ENCODE peak calls at places on chromosomes 6 and 20, in seven cellular contexts. C is colonic mucosa, D is left ventricle myocardium inferior, A is fibroblast of lung, S is heart left ventricle, E is A549, V is neural progenitor cell. K is an unnamed sample.

GRCh38 chr6:11702796-11703130 is 75.8 kb downstream of the ADTRP start:
- DNase-seq in C (peak), E (peak), S (no peak), A (no peak), D (no peak), V (no peak), K (no peak)

GRCh38 chr6:31639043-31639442 is 13.4 kb downstream of the BAG6 start:
- DNase-seq in D (no peak), V (no peak), S (no peak), E (no peak), A (no peak), C (no peak), K (no peak)

GRCh38 chr6:72894091-72894490 is 272.2 kb downstream of the KCNQ5 start:
- DNase-seq in D (no peak), A (peak), S (no peak), V (no peak), C (no peak), E (no peak), K (no peak)

GRCh38 chr6:56297022-56297995 is 49.9 kb upstream of the COL21A1 start:
- DNase-seq in E (no peak), D (no peak), C (no peak), A (peak), V (no peak), S (no peak), K (peak)

GRCh38 chr20:34458631-34459030 is 57.6 kb upstream of the DYNLRB1 start:
- DNase-seq in A (peak), S (no peak), C (no peak), V (no peak), E (no peak), D (no peak), K (peak)

GRCh38 chr20:63553933-63554290 is at the start of gene FNDC11:
- DNase-seq in S (peak), A (no peak), C (no peak), D (no peak), E (no peak), V (peak), K (no peak)

GRCh38 chr6:137491478-137491877 is 2.7 kb downstream of the OLIG3 start:
- DNase-seq in S (no peak), A (no peak), V (peak), D (no peak), C (no peak), E (no peak), K (no peak)

GRCh38 chr20:11867286-11867921 is 50.3 kb upstream of the BTBD3 start:
- DNase-seq in D (no peak), C (no peak), S (no peak), A (peak), V (no peak), E (no peak), K (peak)

GRCh38 chr20:20780127-20780822 is 67.8 kb upstream of the RALGAPA2 start:
- DNase-seq in E (peak), V (no peak), A (no peak), D (peak), C (peak), S (peak), K (peak)

GRCh38 chr6:68235192-68235812 is 399.8 kb upstream of the ADGRB3 start:
- DNase-seq in S (no peak), C (no peak), E (no peak), V (no peak), D (no peak), A (peak), K (peak)

GRCh38 chr6:43907789-43908472 is 137.9 kb downstream of the VEGFA start:
- DNase-seq in E (no peak), D (peak), S (peak), C (no peak), V (no peak), A (no peak), K (no peak)

GRCh38 chr6:34560366-34561226 is 4.5 kb upstream of the SPDEF start:
- DNase-seq in E (no peak), D (peak), C (no peak), S (no peak), V (no peak), A (peak), K (peak)

GRCh38 chr6:113857565-113858066 is 471 bp downstream of the MARCKS start:
- DNase-seq in D (peak), V (peak), E (peak), A (no peak), S (peak), C (no peak), K (peak)

GRCh38 chr20:33062750-33063149 is 9.0 kb downstream of the BPIFB3 start:
- DNase-seq in C (no peak), V (no peak), A (no peak), S (no peak), D (no peak), E (no peak), K (no peak)

GRCh38 chr20:5971203-5971602 is 20.8 kb downstream of the MCM8 start:
- DNase-seq in C (no peak), E (no peak), D (no peak), V (no peak), A (no peak), S (no peak), K (no peak)

GRCh38 chr20:44406572-44407100 is 51.1 kb downstream of the HNF4A start:
- DNase-seq in A (no peak), V (no peak), C (peak), E (no peak), D (no peak), S (no peak), K (no peak)

GRCh38 chr6:36204068-36204753 is 7.7 kb downstream of the BRPF3 start:
- DNase-seq in D (no peak), V (no peak), C (no peak), E (no peak), A (no peak), S (no peak), K (no peak)

GRCh38 chr20:53960586-53961386 is 109.6 kb downstream of the BCAS1 start:
- DNase-seq in E (no peak), V (no peak), C (no peak), A (peak), S (no peak), D (no peak), K (peak)

GRCh38 chr20:58021481-58021880 is 207.0 kb downstream of the ANKRD60 start:
- DNase-seq in E (peak), D (peak), C (no peak), S (peak), A (peak), V (no peak), K (peak)

GRCh38 chr6:74420221-74420620 is 724.2 kb downstream of the CD109 start:
- DNase-seq in S (no peak), C (no peak), E (peak), A (no peak), D (no peak), V (no peak), K (no peak)

GRCh38 chr20:31835977-31836852 is 9.2 kb downstream of the FOXS1 start:
- DNase-seq in C (peak), D (peak), A (peak), E (peak), V (no peak), S (peak), K (peak)

GRCh38 chr6:149337330-149337729 is 19.8 kb downstream of the TAB2 start:
- DNase-seq in A (peak), D (no peak), E (no peak), V (no peak), S (no peak), C (no peak), K (peak)
- H3K4me3 ChIP-seq in A (no peak), D (no peak), E (no peak), V (no peak), S (no peak), C (no peak), K (no peak)

GRCh38 chr6:170212051-170212756 is 78.7 kb downstream of the DLL1 start:
- DNase-seq in D (no peak), C (peak), A (no peak), E (no peak), S (peak), V (peak), K (no peak)
- TF ChIP-seq CTCF in D (no peak), C (no peak), A (no peak), E (no peak), S (no peak), V (peak), K (no peak)

GRCh38 chr6:143528164-143528811 is 16.8 kb upstream of the FUCA2 start:
- DNase-seq in C (no peak), E (no peak), V (no peak), A (no peak), S (no peak), D (no peak), K (no peak)
- H3K4me3 ChIP-seq in C (no peak), E (no peak), V (no peak), A (no peak), S (no peak), D (no peak), K (no peak)

GRCh38 chr6:71190809-71191208 is 97.8 kb upstream of the OGFRL1 start:
- DNase-seq in A (no peak), E (peak), V (peak), S (no peak), D (no peak), C (no peak), K (peak)
- TF ChIP-seq CTCF in A (peak), E (peak), V (peak), S (peak), D (peak), C (no peak), K (peak)

K was measured in choroid plexus epithelial cell.